ENCODE peak calls at places on chromosomes 3 and 15, in eight cellular contexts. D is activated T-cell treated with anti-CD3 and anti-CD28 coated beads for 1 hour; G is osteoblast; Q is GDM1; K is ELR; J is mesenchymal stem cell; P is AG09319; R is stimulated activated CD4-positive, alpha-beta T cell treated with anti-CD3 and anti-CD28 coated beads, TNF-alpha, amount 100 ng/mL, for 48 hours. A is an unnamed sample.

GRCh38 chr3:132822266-132822665 is 100.1 kb upstream of the NPHP3 start:
- DNase-seq in D (no peak), G (no peak), Q (no peak), K (no peak), J (no peak), P (no peak), R (no peak), A (no peak)

GRCh38 chr3:49357466-49358216 is 512 bp downstream of the GPX1 start:
- DNase-seq in D (peak; percentile 30), G (peak; percentile 98), Q (no peak), K (peak; percentile 93), J (peak; percentile 98), P (peak; percentile 70), R (no peak), A (peak; percentile 77)

GRCh38 chr15:95733931-95734330 is 596.6 kb upstream of the NR2F2 start:
- DNase-seq in D (no peak), G (no peak), Q (no peak), K (no peak), J (no peak), P (no peak), R (no peak), A (no peak)

GRCh38 chr3:11954312-11954934 is 49.8 kb upstream of the SYN2 start:
- DNase-seq in D (no peak), G (no peak), Q (no peak), K (no peak), J (no peak), P (no peak), R (no peak), A (peak; percentile 60)

GRCh38 chr15:100205549-100206295 is 136.1 kb downstream of the ADAMTS17 start:
- DNase-seq in D (no peak), G (no peak), Q (no peak), K (no peak), J (no peak), P (no peak), R (no peak), A (no peak)

GRCh38 chr3:170697803-170698350 is 112.0 kb upstream of the SLC7A14 start:
- DNase-seq in D (no peak), G (no peak), Q (no peak), K (no peak), J (no peak), P (no peak), R (no peak), A (no peak)

GRCh38 chr3:182979719-182980191 is 583 bp downstream of the DCUN1D1 start:
- DNase-seq in D (no peak), G (peak; percentile 85), Q (no peak), K (peak; percentile 47), J (peak; percentile 45), P (no peak), R (no peak), A (peak; percentile 65)

GRCh38 chr3:124995460-124995994 is 60.3 kb downstream of the HEG1 start:
- DNase-seq in D (peak; percentile 4), G (no peak), Q (peak; percentile 51), K (peak; percentile 67), J (peak; percentile 66), P (no peak), R (peak; percentile 3), A (peak; percentile 71)

GRCh38 chr15:41987246-41987924 is 15.0 kb upstream of the EHD4 start:
- DNase-seq in D (no peak), G (peak; percentile 83), Q (no peak), K (no peak), J (no peak), P (no peak), R (no peak), A (peak; percentile 43)

GRCh38 chr15:32688151-32688639 is 29.6 kb upstream of the GREM1 start:
- DNase-seq in D (no peak), G (no peak), Q (no peak), K (peak; percentile 81), J (no peak), P (no peak), R (no peak), A (no peak)

GRCh38 chr3:195698325-195699147 is 22.2 kb upstream of the MUC20 start:
- DNase-seq in D (no peak), G (peak; percentile 61), Q (no peak), K (no peak), J (no peak), P (no peak), R (no peak), A (no peak)

GRCh38 chr15:93082861-93083260 is 6.2 kb downstream of the RGMA start:
- DNase-seq in D (no peak), G (no peak), Q (no peak), K (no peak), J (no peak), P (no peak), R (no peak), A (no peak)

GRCh38 chr3:181692850-181693154 is 18.9 kb upstream of the SOX2 start:
- DNase-seq in D (no peak), G (no peak), Q (no peak), K (no peak), J (no peak), P (no peak), R (no peak), A (no peak)

GRCh38 chr15:50450678-50451077 is 26.5 kb downstream of the USP8 start:
- DNase-seq in D (no peak), G (no peak), Q (no peak), K (no peak), J (no peak), P (no peak), R (no peak), A (no peak)

GRCh38 chr15:34855893-34856292 is 60.5 kb upstream of the ACTC1 start:
- DNase-seq in D (no peak), G (no peak), Q (no peak), K (peak; percentile 29), J (no peak), P (no peak), R (no peak), A (no peak)

GRCh38 chr3:43144811-43145490 is 39.1 kb upstream of the POMGNT2 start:
- DNase-seq in D (no peak), G (no peak), Q (no peak), K (peak; percentile 53), J (no peak), P (peak; percentile 18), R (no peak), A (no peak)

GRCh38 chr3:95655363-95655986 is 1158.9 kb upstream of the EPHA6 start:
- DNase-seq in D (no peak), G (no peak), Q (no peak), K (no peak), J (no peak), P (no peak), R (no peak), A (no peak)